ENCODE peak calls at places on chromosomes 4 and X, in nine cellular contexts. One of them, this sample, is unnamed. For H3K4me1, the result is how much of the 10 kb centered on the place peaks cover.

GRCh38 chrX:102155806-102156179 is at the start of gene BEX5:
- DNase-seq in OCI-LY7: no peak
- DNase-seq in mesenchymal stem cell: no peak
- DNase-seq in heart left ventricle: peak
- DNase-seq in endodermal cell: peak
- DNase-seq in mammary epithelial cell: no peak
- DNase-seq in aorta: peak
- DNase-seq in mesendoderm: peak
- DNase-seq in CD4-positive, CD25-positive, alpha-beta regulatory T cell: peak
- DNase-seq in this sample: peak

GRCh38 chr4:158538176-158538575 is 16.5 kb downstream of the RXFP1 start:
- DNase-seq in mesenchymal stem cell: peak
- DNase-seq in mammary epithelial cell: peak
- DNase-seq in aorta: no peak
- DNase-seq in mesendoderm: peak
- DNase-seq in endodermal cell: no peak
- DNase-seq in heart left ventricle: no peak
- DNase-seq in OCI-LY7: no peak
- DNase-seq in CD4-positive, CD25-positive, alpha-beta regulatory T cell: no peak
- DNase-seq in this sample: no peak

GRCh38 chrX:31894152-31894551 is 822.3 kb upstream of the FTHL17 start:
- DNase-seq in mesendoderm: no peak
- DNase-seq in CD4-positive, CD25-positive, alpha-beta regulatory T cell: no peak
- DNase-seq in OCI-LY7: no peak
- DNase-seq in heart left ventricle: no peak
- DNase-seq in mammary epithelial cell: no peak
- DNase-seq in endodermal cell: no peak
- DNase-seq in mesenchymal stem cell: no peak
- DNase-seq in aorta: no peak
- DNase-seq in this sample: no peak

GRCh38 chrX:50036481-50036880 is 114.1 kb downstream of the CLCN5 start:
- DNase-seq in heart left ventricle: no peak
- DNase-seq in mesendoderm: no peak
- DNase-seq in CD4-positive, CD25-positive, alpha-beta regulatory T cell: no peak
- DNase-seq in mammary epithelial cell: no peak
- DNase-seq in mesenchymal stem cell: no peak
- DNase-seq in aorta: no peak
- DNase-seq in OCI-LY7: no peak
- DNase-seq in endodermal cell: no peak
- DNase-seq in this sample: no peak

GRCh38 chr4:137819964-137820383 is 287.7 kb upstream of the PCDH18 start:
- DNase-seq in CD4-positive, CD25-positive, alpha-beta regulatory T cell: no peak
- DNase-seq in mesenchymal stem cell: peak
- DNase-seq in mammary epithelial cell: peak
- DNase-seq in aorta: no peak
- DNase-seq in heart left ventricle: no peak
- DNase-seq in mesendoderm: peak
- DNase-seq in OCI-LY7: peak
- DNase-seq in endodermal cell: peak
- DNase-seq in this sample: no peak

GRCh38 chr4:81116571-81116970 is 86.1 kb downstream of the BMP3 start:
- DNase-seq in endodermal cell: no peak
- DNase-seq in mesenchymal stem cell: no peak
- DNase-seq in aorta: no peak
- DNase-seq in CD4-positive, CD25-positive, alpha-beta regulatory T cell: no peak
- DNase-seq in OCI-LY7: no peak
- DNase-seq in heart left ventricle: no peak
- DNase-seq in mammary epithelial cell: peak
- DNase-seq in mesendoderm: no peak
- DNase-seq in this sample: no peak

GRCh38 chr4:112176596-112176995 is 31.3 kb downstream of the FAM241A start:
- DNase-seq in OCI-LY7: no peak
- DNase-seq in CD4-positive, CD25-positive, alpha-beta regulatory T cell: no peak
- DNase-seq in mammary epithelial cell: no peak
- DNase-seq in endodermal cell: no peak
- DNase-seq in aorta: no peak
- DNase-seq in mesendoderm: no peak
- DNase-seq in heart left ventricle: no peak
- DNase-seq in mesenchymal stem cell: no peak
- DNase-seq in this sample: no peak

GRCh38 chr4:94139931-94140612 is 67.6 kb upstream of the SMARCAD1 start:
- DNase-seq in OCI-LY7: no peak
- DNase-seq in endodermal cell: no peak
- DNase-seq in mesenchymal stem cell: no peak
- DNase-seq in mesendoderm: no peak
- DNase-seq in mammary epithelial cell: no peak
- DNase-seq in heart left ventricle: no peak
- DNase-seq in CD4-positive, CD25-positive, alpha-beta regulatory T cell: no peak
- DNase-seq in aorta: no peak
- DNase-seq in this sample: no peak

GRCh38 chr4:168162604-168163003 is 70.3 kb downstream of the ANXA10 start:
- DNase-seq in mammary epithelial cell: peak
- DNase-seq in mesendoderm: peak
- DNase-seq in endodermal cell: no peak
- DNase-seq in aorta: no peak
- DNase-seq in heart left ventricle: peak
- DNase-seq in mesenchymal stem cell: peak
- DNase-seq in CD4-positive, CD25-positive, alpha-beta regulatory T cell: no peak
- DNase-seq in OCI-LY7: no peak
- DNase-seq in this sample: no peak

GRCh38 chr4:22873899-22874298 is 181.2 kb downstream of the GBA3 start:
- DNase-seq in OCI-LY7: no peak
- DNase-seq in heart left ventricle: no peak
- DNase-seq in CD4-positive, CD25-positive, alpha-beta regulatory T cell: no peak
- DNase-seq in endodermal cell: no peak
- DNase-seq in aorta: no peak
- DNase-seq in mammary epithelial cell: no peak
- DNase-seq in mesendoderm: no peak
- DNase-seq in mesenchymal stem cell: no peak
- DNase-seq in this sample: no peak

GRCh38 chr4:137861682-137862081 is 329.4 kb upstream of the PCDH18 start:
- DNase-seq in mammary epithelial cell: no peak
- DNase-seq in CD4-positive, CD25-positive, alpha-beta regulatory T cell: no peak
- DNase-seq in aorta: no peak
- DNase-seq in endodermal cell: no peak
- DNase-seq in mesendoderm: peak
- DNase-seq in mesenchymal stem cell: peak
- DNase-seq in OCI-LY7: peak
- DNase-seq in heart left ventricle: no peak
- DNase-seq in this sample: no peak

GRCh38 chr4:56979674-56980073 is 978 bp downstream of the POLR2B start:
- DNase-seq in mesenchymal stem cell: peak
- DNase-seq in OCI-LY7: peak
- DNase-seq in CD4-positive, CD25-positive, alpha-beta regulatory T cell: peak
- DNase-seq in heart left ventricle: no peak
- DNase-seq in mammary epithelial cell: peak
- DNase-seq in endodermal cell: peak
- DNase-seq in aorta: no peak
- DNase-seq in mesendoderm: peak
- DNase-seq in this sample: peak

GRCh38 chr4:15459706-15460105 is 10.0 kb upstream of the CC2D2A start:
- DNase-seq in OCI-LY7: no peak
- DNase-seq in mammary epithelial cell: no peak
- DNase-seq in mesenchymal stem cell: no peak
- DNase-seq in CD4-positive, CD25-positive, alpha-beta regulatory T cell: no peak
- DNase-seq in aorta: no peak
- DNase-seq in endodermal cell: no peak
- DNase-seq in mesendoderm: no peak
- DNase-seq in heart left ventricle: no peak
- DNase-seq in this sample: no peak

GRCh38 chr4:8269535-8270417 is at the start of gene HTRA3:
- DNase-seq in heart left ventricle: peak
- DNase-seq in mesenchymal stem cell: peak
- DNase-seq in mesendoderm: peak
- DNase-seq in OCI-LY7: no peak
- DNase-seq in aorta: no peak
- DNase-seq in mammary epithelial cell: no peak
- DNase-seq in CD4-positive, CD25-positive, alpha-beta regulatory T cell: no peak
- DNase-seq in endodermal cell: peak
- DNase-seq in this sample: peak

GRCh38 chr4:52987401-52988056 is 125.4 kb downstream of the RASL11B start:
- DNase-seq in OCI-LY7: no peak
- DNase-seq in aorta: no peak
- DNase-seq in mesendoderm: no peak
- DNase-seq in mesenchymal stem cell: no peak
- DNase-seq in mammary epithelial cell: no peak
- DNase-seq in CD4-positive, CD25-positive, alpha-beta regulatory T cell: no peak
- DNase-seq in heart left ventricle: no peak
- DNase-seq in endodermal cell: no peak
- DNase-seq in this sample: no peak

GRCh38 chr4:139633661-139634060 is 32.0 kb upstream of the MGST2 start:
- DNase-seq in aorta: peak
- DNase-seq in OCI-LY7: no peak
- DNase-seq in endodermal cell: peak
- DNase-seq in mesendoderm: peak
- DNase-seq in mesenchymal stem cell: peak
- DNase-seq in CD4-positive, CD25-positive, alpha-beta regulatory T cell: no peak
- DNase-seq in mammary epithelial cell: no peak
- DNase-seq in heart left ventricle: peak
- DNase-seq in this sample: peak

DNA sequence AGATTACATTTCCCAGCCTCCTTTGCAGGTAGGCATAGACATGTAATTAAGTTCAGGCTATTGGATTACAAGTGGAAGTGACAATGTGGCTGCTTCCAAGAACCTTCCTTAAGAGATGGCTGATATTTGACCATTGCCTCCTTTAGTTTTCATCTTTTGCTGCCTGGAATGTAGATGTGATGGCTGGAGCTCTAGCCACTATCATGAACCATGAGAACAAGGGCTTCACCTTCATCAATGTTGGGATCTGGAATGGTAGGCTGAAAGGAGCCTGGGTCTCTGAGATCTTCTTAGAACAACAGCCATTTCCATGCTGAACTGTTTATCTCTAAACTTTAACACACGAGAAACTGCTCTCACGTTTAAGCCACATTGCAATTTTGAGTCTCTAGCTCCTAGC is 158.7 kb upstream of the ATP6AP2 start:
- DNase-seq in mesenchymal stem cell: no peak
- DNase-seq in heart left ventricle: no peak
- DNase-seq in mesendoderm: no peak
- DNase-seq in OCI-LY7: no peak
- DNase-seq in aorta: no peak
- DNase-seq in endodermal cell: no peak
- DNase-seq in mammary epithelial cell: no peak
- DNase-seq in CD4-positive, CD25-positive, alpha-beta regulatory T cell: no peak
- DNase-seq in this sample: no peak
- H3K27ac ChIP-seq in mesenchymal stem cell: no peak
- H3K27ac ChIP-seq in heart left ventricle: no peak
- H3K27ac ChIP-seq in mesendoderm: no peak
- H3K27ac ChIP-seq in OCI-LY7: no peak
- H3K27ac ChIP-seq in aorta: no peak
- H3K27ac ChIP-seq in endodermal cell: no peak
- H3K27ac ChIP-seq in mammary epithelial cell: no peak
- H3K27ac ChIP-seq in CD4-positive, CD25-positive, alpha-beta regulatory T cell: no peak
- H3K27ac ChIP-seq in this sample: no peak

GRCh38 chr4:23887173-23887572 is 2.7 kb downstream of the PPARGC1A start:
- DNase-seq in mesendoderm: no peak
- DNase-seq in OCI-LY7: no peak
- DNase-seq in mammary epithelial cell: no peak
- DNase-seq in heart left ventricle: no peak
- DNase-seq in CD4-positive, CD25-positive, alpha-beta regulatory T cell: no peak
- DNase-seq in aorta: no peak
- DNase-seq in endodermal cell: no peak
- DNase-seq in mesenchymal stem cell: no peak
- DNase-seq in this sample: no peak

GRCh38 chr4:23887989-23888388 is 1.9 kb downstream of the PPARGC1A start:
- DNase-seq in mammary epithelial cell: no peak
- DNase-seq in mesenchymal stem cell: no peak
- DNase-seq in CD4-positive, CD25-positive, alpha-beta regulatory T cell: no peak
- DNase-seq in OCI-LY7: no peak
- DNase-seq in aorta: no peak
- DNase-seq in heart left ventricle: peak
- DNase-seq in mesendoderm: no peak
- DNase-seq in endodermal cell: peak
- DNase-seq in this sample: peak

GRCh38 chr4:23884731-23885130 is 5.1 kb downstream of the PPARGC1A start:
- DNase-seq in aorta: no peak
- DNase-seq in OCI-LY7: no peak
- DNase-seq in heart left ventricle: no peak
- DNase-seq in mesendoderm: no peak
- DNase-seq in mesenchymal stem cell: no peak
- DNase-seq in mammary epithelial cell: no peak
- DNase-seq in CD4-positive, CD25-positive, alpha-beta regulatory T cell: no peak
- DNase-seq in endodermal cell: no peak
- DNase-seq in this sample: no peak

GRCh38 chr4:23884261-23884660 is 5.6 kb downstream of the PPARGC1A start:
- DNase-seq in endodermal cell: no peak
- DNase-seq in mesendoderm: no peak
- DNase-seq in mammary epithelial cell: peak
- DNase-seq in OCI-LY7: no peak
- DNase-seq in CD4-positive, CD25-positive, alpha-beta regulatory T cell: no peak
- DNase-seq in mesenchymal stem cell: peak
- DNase-seq in aorta: no peak
- DNase-seq in heart left ventricle: no peak
- DNase-seq in this sample: no peak

GRCh38 chr4:23885943-23886590 is 3.8 kb downstream of the PPARGC1A start:
- DNase-seq in heart left ventricle: no peak
- DNase-seq in mesendoderm: no peak
- DNase-seq in aorta: no peak
- DNase-seq in endodermal cell: peak
- DNase-seq in OCI-LY7: no peak
- DNase-seq in mammary epithelial cell: no peak
- DNase-seq in CD4-positive, CD25-positive, alpha-beta regulatory T cell: no peak
- DNase-seq in mesenchymal stem cell: no peak
- DNase-seq in this sample: no peak
- H3K4me1 ChIP-seq in heart left ventricle: under half
- H3K4me1 ChIP-seq in mesendoderm: under half
- H3K4me1 ChIP-seq in aorta: under half
- H3K4me1 ChIP-seq in endodermal cell: under half
- H3K4me1 ChIP-seq in OCI-LY7: under half
- H3K4me1 ChIP-seq in mammary epithelial cell: under half
- H3K4me1 ChIP-seq in CD4-positive, CD25-positive, alpha-beta regulatory T cell: under half
- H3K4me1 ChIP-seq in mesenchymal stem cell: under half
- H3K4me1 ChIP-seq in this sample: under half

DNA sequence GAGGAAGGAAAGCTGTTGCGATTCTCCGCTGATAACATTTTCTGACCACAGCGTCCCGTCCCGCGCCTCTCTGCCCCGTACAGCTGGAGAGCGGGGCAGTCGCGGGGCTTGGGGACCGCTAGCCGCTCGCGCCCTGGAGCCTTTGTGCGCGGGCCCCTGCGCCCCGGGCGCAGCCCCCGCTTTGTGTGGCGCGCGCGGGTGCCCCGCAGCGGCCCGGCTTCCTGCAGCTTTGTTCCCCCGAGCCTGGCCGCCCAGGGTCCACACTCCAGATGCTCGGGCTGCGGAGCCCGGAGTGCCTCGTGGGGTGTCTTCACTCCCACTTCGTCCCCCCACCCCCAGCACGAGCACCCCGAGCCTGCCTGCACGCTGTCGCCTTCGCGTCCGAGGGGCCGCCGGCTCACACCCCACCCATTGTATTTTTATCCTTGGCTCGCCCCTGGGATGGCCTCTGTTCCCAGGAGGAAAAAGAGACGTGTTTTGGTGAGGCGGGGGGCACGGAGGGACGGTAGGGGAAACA is 535 bp downstream of the TMEM131L start:
- DNase-seq in OCI-LY7: peak
- DNase-seq in CD4-positive, CD25-positive, alpha-beta regulatory T cell: no peak
- DNase-seq in aorta: no peak
- DNase-seq in endodermal cell: peak
- DNase-seq in heart left ventricle: peak
- DNase-seq in mammary epithelial cell: no peak
- DNase-seq in mesenchymal stem cell: no peak
- DNase-seq in mesendoderm: no peak
- DNase-seq in this sample: peak
- H3K4me3 ChIP-seq in OCI-LY7: peak
- H3K4me3 ChIP-seq in CD4-positive, CD25-positive, alpha-beta regulatory T cell: peak
- H3K4me3 ChIP-seq in aorta: peak
- H3K4me3 ChIP-seq in endodermal cell: peak
- H3K4me3 ChIP-seq in heart left ventricle: peak
- H3K4me3 ChIP-seq in mammary epithelial cell: peak
- H3K4me3 ChIP-seq in mesenchymal stem cell: peak
- H3K4me3 ChIP-seq in mesendoderm: peak
- H3K4me3 ChIP-seq in this sample: peak

GRCh38 chrX:36436286-36436860 is 516.8 kb downstream of the CFAP47 start:
- DNase-seq in endodermal cell: no peak
- DNase-seq in OCI-LY7: no peak
- DNase-seq in aorta: no peak
- DNase-seq in heart left ventricle: no peak
- DNase-seq in CD4-positive, CD25-positive, alpha-beta regulatory T cell: no peak
- DNase-seq in mesenchymal stem cell: no peak
- DNase-seq in mammary epithelial cell: no peak
- DNase-seq in mesendoderm: no peak
- DNase-seq in this sample: no peak
- H3K27ac ChIP-seq in endodermal cell: no peak
- H3K27ac ChIP-seq in OCI-LY7: no peak
- H3K27ac ChIP-seq in aorta: no peak
- H3K27ac ChIP-seq in heart left ventricle: no peak
- H3K27ac ChIP-seq in CD4-positive, CD25-positive, alpha-beta regulatory T cell: no peak
- H3K27ac ChIP-seq in mesenchymal stem cell: no peak
- H3K27ac ChIP-seq in mammary epithelial cell: no peak
- H3K27ac ChIP-seq in mesendoderm: no peak
- H3K27ac ChIP-seq in this sample: no peak

This sample was measured in right cardiac atrium.